ENCODE peak calls at places on chromosome X, in five cellular contexts. V is BE2C, O is MM.1S, U is Caco-2, H is astrocyte of the cerebellum. A is an unnamed sample.

GRCh38 chrX:74492720-74493201 is 71.5 kb downstream of the SLC16A2 start:
- DNase-seq in V (peak; percentile 15), O (no peak), U (no peak), H (no peak), A (no peak)

GRCh38 chrX:104151037-104151436 is 5.8 kb downstream of the SLC25A53 start:
- DNase-seq in V (no peak), O (no peak), U (no peak), H (no peak), A (no peak)

GRCh38 chrX:109684136-109684535 is 48.9 kb downstream of the ACSL4 start:
- DNase-seq in V (no peak), O (no peak), U (no peak), H (no peak), A (no peak)

GRCh38 chrX:11665144-11666040 is at the start of gene ARHGAP6:
- DNase-seq in V (no peak), O (no peak), U (no peak), H (no peak), A (no peak)

GRCh38 chrX:151870603-151871002 is 42.1 kb upstream of the MAGEA4 start:
- DNase-seq in V (no peak), O (no peak), U (no peak), H (peak; percentile 57), A (no peak)

GRCh38 chrX:151030845-151031244 is 47.7 kb downstream of the HMGB3 start:
- DNase-seq in V (no peak), O (no peak), U (no peak), H (no peak), A (no peak)

GRCh38 chrX:135522878-135523693 is 2.6 kb downstream of the INTS6L start:
- DNase-seq in V (no peak), O (no peak), U (no peak), H (no peak), A (no peak)

GRCh38 chrX:56783450-56783831 is 54.4 kb downstream of the NBDY start:
- DNase-seq in V (no peak), O (peak; percentile 73), U (no peak), H (peak; percentile 55), A (no peak)

GRCh38 chrX:150683536-150684146 is 9.6 kb upstream of the MTMR1 start:
- DNase-seq in V (no peak), O (peak; percentile 35), U (no peak), H (no peak), A (peak; percentile 38)

GRCh38 chrX:16023790-16024734 is 99.3 kb upstream of the GRPR start:
- DNase-seq in V (no peak), O (no peak), U (no peak), H (peak; percentile 20), A (no peak)

GRCh38 chrX:63855896-63856295 is 70.9 kb upstream of the ARHGEF9 start:
- DNase-seq in V (no peak), O (no peak), U (no peak), H (no peak), A (no peak)

GRCh38 chrX:7065473-7065872 is 82.0 kb upstream of the STS start:
- DNase-seq in V (no peak), O (no peak), U (no peak), H (no peak), A (no peak)

GRCh38 chrX:39559229-39559628 is 538.5 kb downstream of the BCOR start:
- DNase-seq in V (no peak), O (no peak), U (no peak), H (no peak), A (no peak)

GRCh38 chrX:13086076-13086475 is 41.7 kb upstream of the FAM9C start:
- DNase-seq in V (no peak), O (no peak), U (no peak), H (no peak), A (no peak)
- H3K4me3 ChIP-seq in V (no peak overlapping the region), O (no peak overlapping the region), U (no peak overlapping the region), H (no peak overlapping the region), A (peak overlapping the region; percentile 65)

GRCh38 chrX:132218100-132218807 is 993 bp downstream of the RAP2C start:
- DNase-seq in V (peak; percentile 84), O (peak; percentile 84), U (peak; percentile 89), H (peak; percentile 44), A (peak; percentile 71)
- H3K4me3 ChIP-seq in V (peak overlapping the region; percentile 87), O (peak overlapping the region; percentile 71), U (peak overlapping the region; percentile 80), H (peak overlapping the region; percentile 64), A (peak overlapping the region; percentile 71)

GRCh38 chrX:136780738-136781137 is at the start of gene ARHGEF6:
- DNase-seq in V (peak; percentile 9), O (peak; percentile 39), U (no peak), H (no peak), A (peak; percentile 83)

GRCh38 chrX:136778914-136779313 is 1.8 kb downstream of the ARHGEF6 start:
- DNase-seq in V (no peak), O (no peak), U (no peak), H (no peak), A (no peak)

GRCh38 chrX:136780241-136780640 is 491 bp downstream of the ARHGEF6 start:
- DNase-seq in V (no peak), O (no peak), U (no peak), H (no peak), A (no peak)

GRCh38 chrX:136778020-136778419 is 2.7 kb downstream of the ARHGEF6 start:
- DNase-seq in V (no peak), O (no peak), U (no peak), H (no peak), A (no peak)

DNA sequence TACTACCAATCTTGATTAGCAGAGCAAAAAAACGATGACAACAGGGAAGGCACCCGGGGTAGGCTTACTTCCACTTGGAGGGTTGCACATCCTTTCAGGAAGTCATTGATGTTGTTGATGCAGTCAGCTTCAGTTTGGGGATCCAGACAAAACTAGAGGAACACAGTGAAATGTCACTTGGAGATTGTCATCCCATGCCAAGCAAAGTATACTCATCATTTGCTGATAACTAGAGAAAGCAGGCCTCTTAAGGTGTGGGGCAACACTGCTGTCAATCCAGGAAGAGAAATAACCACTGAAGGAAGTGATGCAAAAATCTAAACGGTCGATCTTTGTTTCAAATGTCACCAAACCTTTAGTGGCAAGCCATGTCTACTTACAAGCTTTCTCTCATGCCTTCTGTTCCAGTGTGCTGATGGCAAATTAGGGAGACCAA is 1.4 kb downstream of the ARHGEF6 start:
- DNase-seq in V (no peak), O (peak; percentile 32), U (no peak), H (no peak), A (peak; percentile 87)
- H3K4me3 ChIP-seq in V (no peak overlapping the region), O (peak overlapping the region; percentile 64), U (no peak overlapping the region), H (no peak overlapping the region), A (peak overlapping the region; percentile 70)

GRCh38 chrX:2485460-2485753 is 15.4 kb downstream of the DHRSX start:
- DNase-seq in V (no peak), O (no peak), U (no peak), H (no peak), A (no peak)
- H3K4me3 ChIP-seq in V (no peak overlapping the region), O (no peak overlapping the region), U (no peak overlapping the region), H (no peak overlapping the region), A (no peak overlapping the region)